ENCODE peak calls at places on chromosomes 3 and 15, in four cellular contexts. X is lower lobe of right lung, E is NCI-H460, B is GM12865. I is an unnamed sample.

GRCh38 chr3:98985406-98985805 is 83.9 kb upstream of the DCBLD2 start:
- DNase-seq in X (no peak), E (no peak), B (no peak), I (no peak)

GRCh38 chr3:147838650-147839049 is 429.5 kb downstream of the ZIC1 start:
- DNase-seq in X (no peak), E (no peak), B (peak), I (peak)

GRCh38 chr15:64045774-64046346 is 425 bp downstream of the DAPK2 start:
- DNase-seq in X (no peak), E (no peak), B (peak), I (peak)

GRCh38 chr3:124745092-124745491 is 14.8 kb downstream of the UMPS start:
- DNase-seq in X (no peak), E (no peak), B (no peak), I (no peak)

GRCh38 chr3:120214161-120214560 is 70.9 kb downstream of the GPR156 start:
- DNase-seq in X (no peak), E (no peak), B (no peak), I (no peak)

GRCh38 chr3:128426128-128426921 is 40.4 kb downstream of the DNAJB8 start:
- DNase-seq in X (peak), E (peak), B (peak), I (peak)

GRCh38 chr15:69469467-69470191 is 17.0 kb downstream of the RPLP1 start:
- DNase-seq in X (peak), E (no peak), B (no peak), I (no peak)

GRCh38 chr15:63402498-63403253 is 21.0 kb upstream of the CA12 start:
- DNase-seq in X (no peak), E (peak), B (peak), I (peak)

GRCh38 chr3:124886168-124887051 is 755 bp downstream of the ITGB5 start:
- DNase-seq in X (peak), E (peak), B (peak), I (no peak)

GRCh38 chr15:62026707-62027565 is 33.3 kb downstream of the VPS13C start:
- DNase-seq in X (no peak), E (no peak), B (no peak), I (no peak)

GRCh38 chr3:151925419-151925818 is 52.0 kb downstream of the SUCNR1 start:
- DNase-seq in X (no peak), E (no peak), B (no peak), I (no peak)

GRCh38 chr3:49383387-49383786 is 25.2 kb upstream of the GPX1 start:
- DNase-seq in X (no peak), E (no peak), B (no peak), I (no peak)

GRCh38 chr3:156455839-156456238 is 99.1 kb downstream of the SSR3 start:
- DNase-seq in X (no peak), E (no peak), B (peak), I (no peak)

GRCh38 chr3:73399106-73399505 is 225.6 kb downstream of the PDZRN3 start:
- DNase-seq in X (no peak), E (no peak), B (no peak), I (peak)

GRCh38 chr3:132629928-132630327 is 29.7 kb downstream of the ACAD11 start:
- DNase-seq in X (no peak), E (no peak), B (no peak), I (no peak)

GRCh38 chr3:55718475-55718874 is 231.4 kb upstream of the WNT5A start:
- DNase-seq in X (no peak), E (no peak), B (no peak), I (no peak)

GRCh38 chr3:12890610-12891390 is 49.4 kb upstream of the RPL32 start:
- DNase-seq in X (no peak), E (no peak), B (no peak), I (no peak)

GRCh38 chr15:75027551-75027950 is 4.2 kb downstream of the PPCDC start:
- DNase-seq in X (no peak), E (no peak), B (peak), I (no peak)

GRCh38 chr3:149245738-149246451 is 24.3 kb upstream of the CP start:
- DNase-seq in X (no peak), E (no peak), B (peak), I (peak)

GRCh38 chr3:113008117-113008516 is 17.3 kb downstream of the GTPBP8 start:
- DNase-seq in X (no peak), E (no peak), B (no peak), I (no peak)

GRCh38 chr3:9552252-9552999 is 1.2 kb downstream of the LHFPL4 start:
- DNase-seq in X (peak), E (peak), B (peak), I (peak)

GRCh38 chr3:169591983-169592644 is 71.4 kb downstream of the MECOM start:
- DNase-seq in X (no peak), E (no peak), B (peak), I (no peak)

GRCh38 chr3:188157971-188158370 is 4.0 kb downstream of the LPP start:
- DNase-seq in X (no peak), E (no peak), B (no peak), I (no peak)

GRCh38 chr3:30042274-30042859 is 564.0 kb upstream of the TGFBR2 start:
- DNase-seq in X (no peak), E (peak), B (peak), I (peak)

GRCh38 chr3:87856126-87856525 is 202.7 kb downstream of the CGGBP1 start:
- DNase-seq in X (no peak), E (no peak), B (no peak), I (no peak)

GRCh38 chr3:107450254-107450653 is 72.5 kb upstream of the BBX start:
- DNase-seq in X (no peak), E (no peak), B (no peak), I (no peak)

GRCh38 chr3:22685598-22685997 is 517.5 kb upstream of the UBE2E2 start:
- DNase-seq in X (no peak), E (peak), B (peak), I (peak)